ENCODE peak calls at places on chromosome 15, in six cellular contexts. D is GM12865; J is fibroblast of lung; G is psoas muscle; R is CD4-positive, alpha-beta T cell; L is stomach. F is an unnamed sample.

GRCh38 chr15:84944311-84944710 is 37.3 kb upstream of the PDE8A start:
- DNase-seq in J (no peak), D (no peak), L (no peak), R (no peak), G (no peak), F (no peak)

GRCh38 chr15:98751767-98752166 is 103.4 kb downstream of the IGF1R start:
- DNase-seq in G (no peak), D (no peak), R (no peak), J (no peak), L (no peak), F (no peak)

GRCh38 chr15:67422296-67422695 is 98.6 kb upstream of the C15orf61 start:
- DNase-seq in L (no peak), G (no peak), J (no peak), R (no peak), D (no peak), F (no peak)

GRCh38 chr15:68051109-68051508 is 3.0 kb upstream of the PIAS1 start:
- DNase-seq in R (no peak), J (no peak), G (no peak), D (peak; percentile 15), L (no peak), F (no peak)

GRCh38 chr15:45849136-45849535 is 214.3 kb downstream of the SQOR start:
- DNase-seq in D (no peak), R (no peak), J (no peak), G (no peak), L (no peak), F (no peak)

GRCh38 chr15:52106641-52107040 is 5.9 kb downstream of the BCL2L10 start:
- DNase-seq in D (no peak), L (no peak), G (no peak), R (no peak), J (no peak), F (no peak)

GRCh38 chr15:33226559-33227181 is 32.2 kb upstream of the FMN1 start:
- DNase-seq in R (peak; percentile 24), G (no peak), D (peak; percentile 59), L (peak; percentile 66), J (peak; percentile 45), F (no peak)

GRCh38 chr15:23877502-23878412 is 190.7 kb upstream of the NDN start:
- DNase-seq in L (peak; percentile 52), R (no peak), D (peak; percentile 4), J (peak; percentile 4), G (peak; percentile 61), F (peak; percentile 76)

GRCh38 chr15:35470441-35470840 is 75.5 kb downstream of the DPH6 start:
- DNase-seq in R (no peak), G (no peak), D (no peak), L (no peak), J (no peak), F (no peak)

GRCh38 chr15:69914960-69915359 is 182.8 kb downstream of the TLE3 start:
- DNase-seq in D (no peak), L (no peak), R (no peak), G (no peak), J (no peak), F (no peak)

GRCh38 chr15:32861741-32862140 is 143.9 kb downstream of the GREM1 start:
- DNase-seq in G (peak; percentile 58), J (peak; percentile 80), L (no peak), D (peak; percentile 62), R (no peak), F (peak; percentile 71)

GRCh38 chr15:50017522-50017921 is 101.5 kb downstream of the ATP8B4 start:
- DNase-seq in G (no peak), J (peak; percentile 43), L (no peak), D (no peak), R (no peak), F (no peak)

GRCh38 chr15:40567111-40567510 is 2.0 kb upstream of the RPUSD2 start:
- DNase-seq in R (no peak), G (no peak), D (no peak), L (no peak), J (no peak), F (no peak)

GRCh38 chr15:60821462-60822061 is 342.6 kb upstream of the ICE2 start:
- DNase-seq in G (no peak), J (no peak), D (no peak), L (no peak), R (no peak), F (no peak)

GRCh38 chr15:37059051-37059450 is 41.3 kb downstream of the MEIS2 start:
- DNase-seq in G (no peak), R (no peak), L (no peak), D (no peak), J (peak; percentile 91), F (no peak)

DNA sequence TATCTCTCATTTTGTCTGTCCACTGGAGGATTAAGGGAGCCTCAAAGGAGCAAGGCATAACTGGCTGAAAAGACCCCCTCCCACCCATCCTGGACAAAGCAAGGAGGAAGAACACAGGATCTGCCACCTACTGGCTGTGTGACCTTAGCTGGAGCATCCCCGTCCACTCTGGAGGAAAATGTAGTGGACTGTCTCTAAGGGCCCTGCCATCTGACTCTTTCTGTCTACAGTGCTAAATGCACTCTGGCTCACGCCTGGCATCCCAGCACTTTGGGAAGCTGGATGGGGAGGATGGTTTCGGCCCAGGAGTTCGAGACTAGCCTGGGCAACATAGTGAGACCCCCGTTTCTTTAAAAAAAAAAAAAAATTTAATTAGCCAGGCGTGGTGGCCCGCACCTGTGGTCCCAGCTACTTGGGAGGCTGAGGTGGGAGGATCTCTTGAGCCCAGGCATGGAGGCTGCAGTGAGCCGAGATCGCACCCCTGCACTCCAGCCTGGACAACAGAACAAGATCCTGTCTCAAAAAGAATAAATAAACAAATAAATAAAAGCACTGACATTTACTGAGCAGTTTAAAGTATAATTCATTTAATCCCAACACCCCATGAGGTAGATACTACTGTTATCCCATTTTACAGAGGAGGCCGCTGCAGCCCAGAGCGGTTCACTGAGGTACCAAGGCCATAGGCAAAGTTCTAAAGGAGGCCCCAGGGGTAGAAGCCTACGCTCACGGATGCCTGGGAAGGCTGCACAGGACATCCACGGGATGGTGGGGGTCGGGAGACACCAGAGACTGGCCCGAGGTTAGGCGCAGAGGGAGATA is 1.1 kb downstream of the TBC1D2B start:
- DNase-seq in D (no peak), L (no peak), G (no peak), J (no peak), R (no peak), F (no peak)
- TF ChIP-seq CTCF in D (no peak), L (no peak), G (no peak), J (peak; percentile 28), R (no peak), F (no peak)

GRCh38 chr15:89648106-89649012 is 6.9 kb downstream of the KIF7 start:
- DNase-seq in L (no peak), J (no peak), R (no peak), D (no peak), G (no peak), F (no peak)

GRCh38 chr15:89646416-89647141 is 8.7 kb downstream of the KIF7 start:
- DNase-seq in L (no peak), D (no peak), R (no peak), G (no peak), J (no peak), F (no peak)

GRCh38 chr15:89649013-89649625 is 6.1 kb downstream of the KIF7 start:
- DNase-seq in D (no peak), L (no peak), J (no peak), G (no peak), R (no peak), F (no peak)

GRCh38 chr15:89645680-89646079 is 9.6 kb downstream of the KIF7 start:
- DNase-seq in D (no peak), J (no peak), R (no peak), L (no peak), G (no peak), F (no peak)

DNA sequence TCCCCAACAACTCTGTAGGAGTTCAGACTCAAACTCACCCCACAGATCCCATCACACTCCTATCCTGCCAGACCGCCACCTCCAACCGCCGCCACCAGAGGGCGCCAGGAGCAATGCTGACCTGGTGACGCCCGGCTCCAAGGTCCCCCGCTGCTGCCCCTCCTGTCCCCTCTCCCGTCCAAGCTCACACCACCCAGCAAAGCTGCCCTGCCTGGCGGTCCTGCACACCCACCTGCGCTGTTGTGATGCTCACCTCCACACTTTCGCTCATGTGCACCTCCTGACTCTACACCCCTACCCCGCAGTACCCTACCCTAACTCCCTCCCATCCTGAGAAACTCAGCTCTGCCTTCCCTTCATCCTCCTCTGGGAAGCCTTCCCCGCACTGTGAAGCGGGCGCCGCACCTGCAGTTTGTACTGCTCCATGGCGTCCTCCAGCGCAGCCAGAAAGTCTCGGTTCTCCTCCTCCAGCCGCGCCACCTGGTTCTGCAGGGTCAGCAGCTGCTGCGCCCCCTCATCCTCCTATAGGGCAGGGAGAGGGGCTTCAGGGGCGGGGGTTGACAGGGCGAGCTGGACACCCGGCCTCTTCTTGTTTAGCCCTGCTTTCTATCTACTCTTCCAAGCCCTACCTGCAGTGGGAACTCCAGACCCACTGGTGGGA is 7.9 kb downstream of the KIF7 start:
- DNase-seq in D (peak; percentile 61), G (peak; percentile 89), J (peak; percentile 28), L (peak; percentile 86), R (peak; percentile 40), F (peak; percentile 90)
- TF ChIP-seq CTCF in D (peak; percentile 92), G (peak; percentile 75), J (peak; percentile 94), L (peak; percentile 86), R (peak; percentile 61), F (peak; percentile 85)

DNA sequence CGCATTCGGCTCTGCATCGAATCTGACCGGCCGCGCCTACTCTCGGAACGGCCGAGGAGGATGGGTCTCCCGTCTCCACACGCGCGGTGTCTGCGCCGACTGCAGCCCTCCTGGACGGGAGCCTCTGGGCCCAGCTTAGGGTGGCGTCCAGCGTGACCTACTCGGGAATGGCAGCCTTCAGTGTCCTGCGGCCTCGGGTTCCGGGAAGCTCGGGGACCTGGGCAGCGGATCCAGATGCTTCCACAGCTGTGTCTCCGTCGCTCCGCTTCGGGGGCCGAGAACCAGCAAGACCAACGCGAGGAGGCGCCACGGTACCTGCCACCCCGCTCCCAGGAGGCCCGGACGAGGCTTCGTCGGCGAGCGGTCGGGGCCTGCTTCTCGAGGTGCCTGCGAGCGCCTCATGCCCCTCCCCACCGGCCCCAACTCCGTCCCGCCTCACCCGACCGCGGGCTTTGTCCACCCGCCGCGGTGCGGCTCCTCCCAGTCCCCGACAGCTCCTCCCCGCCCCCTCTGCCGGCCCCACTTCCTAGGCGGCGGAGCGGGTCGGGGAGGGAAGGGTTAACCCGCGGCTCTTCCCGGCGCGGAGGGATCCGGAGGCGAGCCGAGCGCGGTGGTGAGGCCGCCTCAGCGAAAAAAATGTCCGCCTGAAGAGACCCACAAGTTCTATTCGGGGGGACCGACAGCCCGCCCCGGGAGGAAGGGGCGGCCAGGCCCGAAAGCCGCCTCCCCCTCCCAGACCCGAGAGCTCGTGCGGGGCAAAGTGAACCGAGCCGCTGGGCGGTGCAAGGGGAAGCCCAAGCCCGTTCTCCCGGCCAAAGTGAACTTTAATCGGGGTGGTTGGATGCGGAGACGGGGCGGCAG is at the start of gene TCF12:
- DNase-seq in J (peak; percentile 98), L (peak; percentile 93), G (peak; percentile 97), R (peak; percentile 87), D (peak; percentile 99), F (peak; percentile 98)
- TF ChIP-seq CTCF in J (peak; percentile 39), L (peak; percentile 22), G (peak; percentile 37), R (peak; percentile 56), D (peak; percentile 55), F (peak; percentile 41)

GRCh38 chr15:39205506-39206371 is 375.1 kb upstream of the THBS1 start:
- DNase-seq in D (no peak), J (no peak), R (no peak), L (no peak), G (no peak), F (no peak)

GRCh38 chr15:39202641-39203040 is 378.2 kb upstream of the THBS1 start:
- DNase-seq in R (no peak), D (no peak), L (no peak), G (no peak), J (no peak), F (no peak)

GRCh38 chr15:39200586-39200985 is 380.3 kb upstream of the THBS1 start:
- DNase-seq in R (no peak), J (no peak), L (no peak), D (no peak), G (no peak), F (no peak)

GRCh38 chr15:39205081-39205480 is 375.8 kb upstream of the THBS1 start:
- DNase-seq in G (no peak), D (no peak), L (no peak), J (no peak), R (no peak), F (no peak)

GRCh38 chr15:39204031-39204430 is 376.8 kb upstream of the THBS1 start:
- DNase-seq in J (peak; percentile 51), G (no peak), D (no peak), L (no peak), R (no peak), F (no peak)
- TF ChIP-seq CTCF in J (no peak), G (no peak), D (no peak), L (no peak), R (no peak), F (no peak)

F was measured in upper lobe of right lung.